ENCODE peak calls at places on chromosome 10, in seven cellular contexts. One of them, this sample, is unnamed.
A peak's percentile ranks its signal among the peaks of the same experiment; 100 is the strongest.

GRCh38 chr10:52883996-52884871 is 111.7 kb upstream of the MBL2 start:
- DNase-seq in fibroblast of pulmonary artery: peak; percentile 78
- DNase-seq in DND-41: peak; percentile 10
- DNase-seq in amniotic epithelial cell: peak; percentile 64
- DNase-seq in activated CD8-positive, alpha-beta memory T cell treated with anti-CD3 and anti-CD28 coated beads for 1 hour: no peak
- DNase-seq in IMR-90: peak; percentile 67
- DNase-seq in hypothalamus: no peak
- DNase-seq in this sample: peak; percentile 73

GRCh38 chr10:5461914-5462840 is 37.2 kb downstream of the CALML5 start:
- DNase-seq in IMR-90: peak; percentile 35
- DNase-seq in fibroblast of pulmonary artery: peak; percentile 23
- DNase-seq in amniotic epithelial cell: peak; percentile 39
- DNase-seq in DND-41: no peak
- DNase-seq in hypothalamus: no peak
- DNase-seq in activated CD8-positive, alpha-beta memory T cell treated with anti-CD3 and anti-CD28 coated beads for 1 hour: no peak
- DNase-seq in this sample: no peak

GRCh38 chr10:47165711-47166404 is 134.1 kb upstream of the GDF10 start:
- DNase-seq in DND-41: no peak
- DNase-seq in IMR-90: peak; percentile 80
- DNase-seq in fibroblast of pulmonary artery: peak; percentile 92
- DNase-seq in hypothalamus: peak; percentile 34
- DNase-seq in amniotic epithelial cell: peak; percentile 40
- DNase-seq in activated CD8-positive, alpha-beta memory T cell treated with anti-CD3 and anti-CD28 coated beads for 1 hour: no peak
- DNase-seq in this sample: no peak

GRCh38 chr10:12332572-12333381 is 16.6 kb upstream of the CAMK1D start:
- DNase-seq in DND-41: no peak
- DNase-seq in amniotic epithelial cell: no peak
- DNase-seq in IMR-90: peak; percentile 14
- DNase-seq in activated CD8-positive, alpha-beta memory T cell treated with anti-CD3 and anti-CD28 coated beads for 1 hour: no peak
- DNase-seq in hypothalamus: no peak
- DNase-seq in fibroblast of pulmonary artery: peak; percentile 4
- DNase-seq in this sample: no peak

GRCh38 chr10:98881789-98882188 is 353.9 kb downstream of the HPSE2 start:
- DNase-seq in DND-41: no peak
- DNase-seq in fibroblast of pulmonary artery: no peak
- DNase-seq in activated CD8-positive, alpha-beta memory T cell treated with anti-CD3 and anti-CD28 coated beads for 1 hour: no peak
- DNase-seq in hypothalamus: no peak
- DNase-seq in amniotic epithelial cell: no peak
- DNase-seq in IMR-90: no peak
- DNase-seq in this sample: no peak

GRCh38 chr10:78972947-78973900 is 95.5 kb upstream of the ZMIZ1 start:
- DNase-seq in hypothalamus: peak; percentile 80
- DNase-seq in IMR-90: peak; percentile 95
- DNase-seq in fibroblast of pulmonary artery: peak; percentile 95
- DNase-seq in amniotic epithelial cell: peak; percentile 95
- DNase-seq in DND-41: peak; percentile 85
- DNase-seq in activated CD8-positive, alpha-beta memory T cell treated with anti-CD3 and anti-CD28 coated beads for 1 hour: peak; percentile 25
- DNase-seq in this sample: peak; percentile 99

GRCh38 chr10:6843477-6843876 is 263.4 kb upstream of the PRKCQ start:
- DNase-seq in DND-41: peak; percentile 24
- DNase-seq in fibroblast of pulmonary artery: peak; percentile 2
- DNase-seq in IMR-90: no peak
- DNase-seq in hypothalamus: no peak
- DNase-seq in amniotic epithelial cell: no peak
- DNase-seq in activated CD8-positive, alpha-beta memory T cell treated with anti-CD3 and anti-CD28 coated beads for 1 hour: no peak
- DNase-seq in this sample: no peak

GRCh38 chr10:9222917-9223316 is 1168.4 kb downstream of the GATA3 start:
- DNase-seq in DND-41: no peak
- DNase-seq in hypothalamus: no peak
- DNase-seq in IMR-90: no peak
- DNase-seq in fibroblast of pulmonary artery: peak; percentile 22
- DNase-seq in activated CD8-positive, alpha-beta memory T cell treated with anti-CD3 and anti-CD28 coated beads for 1 hour: no peak
- DNase-seq in amniotic epithelial cell: peak; percentile 47
- DNase-seq in this sample: peak; percentile 34

GRCh38 chr10:98331888-98332287 is 63.9 kb upstream of the LOXL4 start:
- DNase-seq in activated CD8-positive, alpha-beta memory T cell treated with anti-CD3 and anti-CD28 coated beads for 1 hour: no peak
- DNase-seq in DND-41: peak; percentile 24
- DNase-seq in IMR-90: no peak
- DNase-seq in fibroblast of pulmonary artery: no peak
- DNase-seq in hypothalamus: no peak
- DNase-seq in amniotic epithelial cell: no peak
- DNase-seq in this sample: no peak